ENCODE peak calls at places on chromosomes 6 and 20, in seven cellular contexts. One of them, this sample, is unnamed. For H3K4me1 and H3K36me3, the result is how much of the 10 kb centered on the place peaks cover.

GRCh38 chr6:170135821-170136471 is 154.9 kb downstream of the DLL1 start:
- DNase-seq in body of pancreas: no peak
- DNase-seq in iPS DF 6.9: no peak
- DNase-seq in thoracic aorta: no peak
- DNase-seq in CD8-positive, alpha-beta memory T cell: no peak
- DNase-seq in left lung: peak
- DNase-seq in esophagus squamous epithelium: no peak
- DNase-seq in this sample: no peak

GRCh38 chr6:142903806-142904205 is 41.2 kb downstream of the HIVEP2 start:
- DNase-seq in body of pancreas: no peak
- DNase-seq in iPS DF 6.9: no peak
- DNase-seq in thoracic aorta: no peak
- DNase-seq in CD8-positive, alpha-beta memory T cell: no peak
- DNase-seq in left lung: no peak
- DNase-seq in esophagus squamous epithelium: no peak
- DNase-seq in this sample: no peak

GRCh38 chr6:151763303-151763702 is 44.2 kb upstream of the ESR1 start:
- DNase-seq in body of pancreas: no peak
- DNase-seq in iPS DF 6.9: no peak
- DNase-seq in thoracic aorta: no peak
- DNase-seq in CD8-positive, alpha-beta memory T cell: no peak
- DNase-seq in left lung: no peak
- DNase-seq in esophagus squamous epithelium: no peak
- DNase-seq in this sample: no peak

GRCh38 chr6:50145125-50145524 is 95.4 kb upstream of the DEFB112 start:
- DNase-seq in body of pancreas: no peak
- DNase-seq in iPS DF 6.9: no peak
- DNase-seq in thoracic aorta: no peak
- DNase-seq in CD8-positive, alpha-beta memory T cell: no peak
- DNase-seq in left lung: no peak
- DNase-seq in esophagus squamous epithelium: no peak
- DNase-seq in this sample: no peak

GRCh38 chr20:11958852-11959251 is 41.2 kb downstream of the BTBD3 start:
- DNase-seq in body of pancreas: no peak
- DNase-seq in iPS DF 6.9: no peak
- DNase-seq in thoracic aorta: no peak
- DNase-seq in CD8-positive, alpha-beta memory T cell: no peak
- DNase-seq in left lung: no peak
- DNase-seq in esophagus squamous epithelium: no peak
- DNase-seq in this sample: no peak

GRCh38 chr6:169811072-169811471 is 59.6 kb downstream of the ERMARD start:
- DNase-seq in body of pancreas: no peak
- DNase-seq in iPS DF 6.9: no peak
- DNase-seq in thoracic aorta: no peak
- DNase-seq in CD8-positive, alpha-beta memory T cell: no peak
- DNase-seq in left lung: peak
- DNase-seq in esophagus squamous epithelium: no peak
- DNase-seq in this sample: no peak

GRCh38 chr6:163392533-163392932 is 22.0 kb upstream of the QKI start:
- DNase-seq in body of pancreas: peak
- DNase-seq in iPS DF 6.9: no peak
- DNase-seq in thoracic aorta: no peak
- DNase-seq in CD8-positive, alpha-beta memory T cell: no peak
- DNase-seq in left lung: no peak
- DNase-seq in esophagus squamous epithelium: no peak
- DNase-seq in this sample: peak

GRCh38 chr6:136036071-136036380 is 184.5 kb downstream of the PDE7B start:
- DNase-seq in body of pancreas: no peak
- DNase-seq in iPS DF 6.9: no peak
- DNase-seq in thoracic aorta: no peak
- DNase-seq in CD8-positive, alpha-beta memory T cell: no peak
- DNase-seq in left lung: no peak
- DNase-seq in esophagus squamous epithelium: no peak
- DNase-seq in this sample: no peak

GRCh38 chr6:104684911-104685415 is 174.8 kb downstream of the HACE1 start:
- DNase-seq in body of pancreas: no peak
- DNase-seq in iPS DF 6.9: no peak
- DNase-seq in thoracic aorta: no peak
- DNase-seq in CD8-positive, alpha-beta memory T cell: no peak
- DNase-seq in left lung: no peak
- DNase-seq in esophagus squamous epithelium: no peak
- DNase-seq in this sample: no peak

GRCh38 chr6:36556281-36556680 is 9.0 kb upstream of the STK38 start:
- DNase-seq in body of pancreas: no peak
- DNase-seq in iPS DF 6.9: no peak
- DNase-seq in thoracic aorta: no peak
- DNase-seq in CD8-positive, alpha-beta memory T cell: no peak
- DNase-seq in left lung: no peak
- DNase-seq in esophagus squamous epithelium: no peak
- DNase-seq in this sample: no peak

GRCh38 chr6:52013035-52013434 is 74.4 kb downstream of the PKHD1 start:
- DNase-seq in body of pancreas: no peak
- DNase-seq in iPS DF 6.9: no peak
- DNase-seq in thoracic aorta: no peak
- DNase-seq in CD8-positive, alpha-beta memory T cell: no peak
- DNase-seq in left lung: no peak
- DNase-seq in esophagus squamous epithelium: no peak
- DNase-seq in this sample: no peak

GRCh38 chr6:63529498-63529897 is 42.8 kb upstream of the LOC128125822 start:
- DNase-seq in body of pancreas: no peak
- DNase-seq in iPS DF 6.9: no peak
- DNase-seq in thoracic aorta: no peak
- DNase-seq in CD8-positive, alpha-beta memory T cell: no peak
- DNase-seq in left lung: no peak
- DNase-seq in esophagus squamous epithelium: no peak
- DNase-seq in this sample: no peak

GRCh38 chr6:17202526-17202925 is 78.6 kb upstream of the RBM24 start:
- DNase-seq in body of pancreas: no peak
- DNase-seq in iPS DF 6.9: no peak
- DNase-seq in thoracic aorta: no peak
- DNase-seq in CD8-positive, alpha-beta memory T cell: no peak
- DNase-seq in left lung: no peak
- DNase-seq in esophagus squamous epithelium: no peak
- DNase-seq in this sample: no peak

GRCh38 chr6:85672050-85672449 is 29.4 kb upstream of the SYNCRIP start:
- DNase-seq in body of pancreas: no peak
- DNase-seq in iPS DF 6.9: no peak
- DNase-seq in thoracic aorta: no peak
- DNase-seq in CD8-positive, alpha-beta memory T cell: no peak
- DNase-seq in left lung: no peak
- DNase-seq in esophagus squamous epithelium: no peak
- DNase-seq in this sample: no peak

GRCh38 chr20:62136283-62137091 is 6.7 kb downstream of the PSMA7 start:
- DNase-seq in body of pancreas: peak
- DNase-seq in iPS DF 6.9: no peak
- DNase-seq in thoracic aorta: no peak
- DNase-seq in CD8-positive, alpha-beta memory T cell: peak
- DNase-seq in left lung: no peak
- DNase-seq in esophagus squamous epithelium: no peak
- DNase-seq in this sample: peak

GRCh38 chr6:30317913-30318589 is 8.7 kb upstream of the TRIM39 start:
- DNase-seq in body of pancreas: no peak
- DNase-seq in iPS DF 6.9: no peak
- DNase-seq in thoracic aorta: no peak
- DNase-seq in CD8-positive, alpha-beta memory T cell: no peak
- DNase-seq in left lung: no peak
- DNase-seq in esophagus squamous epithelium: no peak
- DNase-seq in this sample: no peak

GRCh38 chr20:33211817-33212424 is 5.2 kb upstream of the BPIFA3 start:
- DNase-seq in body of pancreas: peak
- DNase-seq in iPS DF 6.9: peak
- DNase-seq in thoracic aorta: no peak
- DNase-seq in CD8-positive, alpha-beta memory T cell: no peak
- DNase-seq in left lung: no peak
- DNase-seq in esophagus squamous epithelium: no peak
- DNase-seq in this sample: no peak

GRCh38 chr20:58131581-58132142 is 96.8 kb downstream of the ANKRD60 start:
- DNase-seq in body of pancreas: no peak
- DNase-seq in iPS DF 6.9: no peak
- DNase-seq in thoracic aorta: no peak
- DNase-seq in CD8-positive, alpha-beta memory T cell: no peak
- DNase-seq in left lung: no peak
- DNase-seq in esophagus squamous epithelium: no peak
- DNase-seq in this sample: no peak

GRCh38 chr6:51495806-51496380 is 591.5 kb downstream of the PKHD1 start:
- DNase-seq in body of pancreas: no peak
- DNase-seq in iPS DF 6.9: no peak
- DNase-seq in thoracic aorta: no peak
- DNase-seq in CD8-positive, alpha-beta memory T cell: no peak
- DNase-seq in left lung: no peak
- DNase-seq in esophagus squamous epithelium: no peak
- DNase-seq in this sample: no peak

GRCh38 chr6:46794068-46794467 is 879 bp downstream of the MEP1A start:
- DNase-seq in body of pancreas: no peak
- DNase-seq in iPS DF 6.9: no peak
- DNase-seq in thoracic aorta: no peak
- DNase-seq in CD8-positive, alpha-beta memory T cell: no peak
- DNase-seq in left lung: no peak
- DNase-seq in esophagus squamous epithelium: no peak
- DNase-seq in this sample: no peak

GRCh38 chr6:6610031-6610591 is 21.6 kb downstream of the LY86 start:
- DNase-seq in body of pancreas: no peak
- DNase-seq in iPS DF 6.9: no peak
- DNase-seq in thoracic aorta: no peak
- DNase-seq in CD8-positive, alpha-beta memory T cell: peak
- DNase-seq in left lung: no peak
- DNase-seq in esophagus squamous epithelium: no peak
- DNase-seq in this sample: no peak

GRCh38 chr6:157040191-157040590 is 263.0 kb downstream of the ARID1B start:
- DNase-seq in body of pancreas: no peak
- DNase-seq in iPS DF 6.9: no peak
- DNase-seq in thoracic aorta: no peak
- DNase-seq in CD8-positive, alpha-beta memory T cell: no peak
- DNase-seq in left lung: no peak
- DNase-seq in esophagus squamous epithelium: no peak
- DNase-seq in this sample: no peak

GRCh38 chr6:44052419-44053011 is 74.7 kb downstream of the MRPL14 start:
- DNase-seq in body of pancreas: no peak
- DNase-seq in iPS DF 6.9: no peak
- DNase-seq in thoracic aorta: no peak
- DNase-seq in CD8-positive, alpha-beta memory T cell: no peak
- DNase-seq in left lung: no peak
- DNase-seq in esophagus squamous epithelium: no peak
- DNase-seq in this sample: no peak

DNA sequence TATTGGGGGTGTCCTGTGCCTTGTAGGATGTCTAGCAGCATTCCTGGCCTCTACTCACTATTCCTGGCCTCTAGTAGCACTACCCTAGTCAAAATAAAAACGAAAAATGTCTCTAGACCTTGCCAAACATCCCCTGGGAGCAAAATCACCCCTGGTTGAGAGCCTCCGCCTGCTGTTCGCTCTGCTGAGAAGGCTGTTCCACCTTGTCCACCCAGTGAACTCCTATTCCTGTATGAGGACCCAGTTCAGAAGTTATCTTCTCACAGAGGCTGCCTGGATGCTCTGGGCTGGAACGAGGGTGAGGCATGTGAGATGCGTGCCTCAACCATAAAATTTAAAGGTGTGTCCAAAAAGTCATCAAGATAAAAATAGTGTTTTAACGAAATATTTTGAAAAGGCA is 101.9 kb downstream of the TOX2 start:
- DNase-seq in body of pancreas: no peak
- DNase-seq in iPS DF 6.9: no peak
- DNase-seq in thoracic aorta: no peak
- DNase-seq in CD8-positive, alpha-beta memory T cell: no peak
- DNase-seq in left lung: no peak
- DNase-seq in esophagus squamous epithelium: no peak
- DNase-seq in this sample: no peak
- H3K4me1 ChIP-seq in body of pancreas: under half
- H3K4me1 ChIP-seq in iPS DF 6.9: under half
- H3K4me1 ChIP-seq in thoracic aorta: under half
- H3K4me1 ChIP-seq in CD8-positive, alpha-beta memory T cell: under half
- H3K4me1 ChIP-seq in left lung: under half
- H3K4me1 ChIP-seq in esophagus squamous epithelium: under half
- H3K4me1 ChIP-seq in this sample: under half

DNA sequence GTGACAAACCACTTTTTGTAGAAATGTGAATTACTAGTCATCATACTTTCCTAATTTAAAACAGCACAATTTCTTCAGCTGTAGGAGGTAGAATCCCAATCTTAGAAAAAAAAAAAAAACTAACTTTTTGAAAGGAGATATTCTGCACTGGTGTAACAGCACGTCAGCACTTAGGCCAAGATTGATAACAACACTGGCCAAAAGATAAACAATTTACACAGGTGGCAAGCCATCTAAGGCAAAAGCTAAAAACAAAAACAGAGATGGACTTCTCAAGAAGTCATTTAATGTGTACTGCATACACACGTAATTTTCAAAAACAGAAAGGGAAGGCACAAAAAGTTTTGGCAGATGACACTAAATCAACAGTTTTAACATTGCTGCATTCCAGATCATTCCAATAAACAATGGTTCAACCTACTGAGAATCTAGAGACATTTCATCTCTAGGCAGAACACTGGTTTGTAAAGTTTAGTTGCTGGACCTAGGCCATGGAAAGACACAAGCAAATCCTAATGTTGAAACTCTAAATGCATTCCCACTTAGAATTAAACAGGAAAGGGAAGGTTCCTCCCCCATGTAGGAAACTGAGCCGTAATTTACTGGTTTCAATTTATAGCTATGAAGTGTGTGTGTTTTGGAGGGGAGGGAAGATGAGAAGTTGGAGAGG is 1.4 kb downstream of the GCLC start:
- DNase-seq in body of pancreas: no peak
- DNase-seq in iPS DF 6.9: no peak
- DNase-seq in thoracic aorta: no peak
- DNase-seq in CD8-positive, alpha-beta memory T cell: no peak
- DNase-seq in left lung: no peak
- DNase-seq in esophagus squamous epithelium: no peak
- DNase-seq in this sample: no peak
- H3K27ac ChIP-seq in body of pancreas: peak
- H3K27ac ChIP-seq in iPS DF 6.9: no peak
- H3K27ac ChIP-seq in thoracic aorta: no peak
- H3K27ac ChIP-seq in CD8-positive, alpha-beta memory T cell: no peak
- H3K27ac ChIP-seq in left lung: peak
- H3K27ac ChIP-seq in esophagus squamous epithelium: peak
- H3K27ac ChIP-seq in this sample: peak

GRCh38 chr20:3798908-3799248 is 2.8 kb downstream of the CDC25B start:
- DNase-seq in body of pancreas: no peak
- DNase-seq in iPS DF 6.9: no peak
- DNase-seq in thoracic aorta: no peak
- DNase-seq in CD8-positive, alpha-beta memory T cell: no peak
- DNase-seq in left lung: no peak
- DNase-seq in esophagus squamous epithelium: no peak
- DNase-seq in this sample: no peak
- H3K36me3 ChIP-seq in body of pancreas: under half
- H3K36me3 ChIP-seq in iPS DF 6.9: under half
- H3K36me3 ChIP-seq in thoracic aorta: under half
- H3K36me3 ChIP-seq in CD8-positive, alpha-beta memory T cell: under half
- H3K36me3 ChIP-seq in left lung: under half
- H3K36me3 ChIP-seq in esophagus squamous epithelium: under half
- H3K36me3 ChIP-seq in this sample: under half

DNA sequence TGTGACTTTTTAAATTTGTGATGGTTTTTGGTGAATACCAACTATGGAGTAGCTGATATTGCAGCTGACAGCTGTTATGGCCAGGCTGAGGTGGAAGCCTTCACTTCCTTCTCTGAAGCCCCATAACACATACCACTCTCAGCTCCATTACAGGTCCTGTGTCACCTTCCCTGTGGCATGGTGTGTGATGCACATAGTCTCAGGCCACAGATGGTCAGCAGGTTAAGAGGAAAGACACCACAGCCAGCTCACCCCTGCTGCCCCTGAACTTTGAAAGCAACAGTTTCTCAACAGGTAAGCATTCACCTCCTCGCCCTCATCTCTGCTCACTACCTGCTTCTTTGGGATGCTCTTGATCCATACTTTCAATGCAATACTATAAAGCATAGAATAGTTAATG is 7.7 kb downstream of the TXNDC5 start:
- DNase-seq in body of pancreas: no peak
- DNase-seq in iPS DF 6.9: no peak
- DNase-seq in thoracic aorta: no peak
- DNase-seq in CD8-positive, alpha-beta memory T cell: no peak
- DNase-seq in left lung: no peak
- DNase-seq in esophagus squamous epithelium: no peak
- DNase-seq in this sample: no peak
- H3K4me1 ChIP-seq in body of pancreas: half or more
- H3K4me1 ChIP-seq in iPS DF 6.9: under half
- H3K4me1 ChIP-seq in thoracic aorta: under half
- H3K4me1 ChIP-seq in CD8-positive, alpha-beta memory T cell: under half
- H3K4me1 ChIP-seq in left lung: under half
- H3K4me1 ChIP-seq in esophagus squamous epithelium: under half
- H3K4me1 ChIP-seq in this sample: under half

This sample was measured in heart right ventricle.